ENCODE peak calls at places on chromosomes 2 and 18, in seven cellular contexts. M, X, Z, G, J, R and I are unnamed samples.

GRCh38 chr2:218383892-218384519 is 1.9 kb downstream of the SLC11A1 start:
- DNase-seq in M (no peak), X (no peak), Z (no peak), G (no peak), J (no peak), R (peak), I (no peak)

GRCh38 chr2:145601306-145601925 is 1081.5 kb upstream of the ZEB2 start:
- DNase-seq in M (no peak), X (no peak), Z (no peak), G (no peak), J (no peak), R (no peak), I (no peak)

GRCh38 chr2:96642564-96643350 is at the start of gene FER1L5:
- DNase-seq in M (no peak), X (no peak), Z (no peak), G (peak), J (no peak), R (no peak), I (no peak)

GRCh38 chr2:113342650-113343049 is 63.9 kb upstream of the PAX8 start:
- DNase-seq in M (no peak), X (no peak), Z (no peak), G (no peak), J (no peak), R (peak), I (no peak)

GRCh38 chr2:26612522-26613240 is 28.5 kb downstream of the CIB4 start:
- DNase-seq in M (no peak), X (peak), Z (no peak), G (no peak), J (peak), R (peak), I (no peak)

GRCh38 chr2:73112026-73112912 is 479 bp downstream of the RAB11FIP5 start:
- DNase-seq in M (no peak), X (peak), Z (peak), G (no peak), J (peak), R (peak), I (no peak)

GRCh38 chr18:49048361-49048760 is 97.6 kb upstream of the SMAD7 start:
- DNase-seq in M (no peak), X (no peak), Z (no peak), G (no peak), J (no peak), R (no peak), I (no peak)

GRCh38 chr2:72001937-72002690 is 145.5 kb downstream of the CYP26B1 start:
- DNase-seq in M (no peak), X (no peak), Z (no peak), G (no peak), J (no peak), R (no peak), I (no peak)

GRCh38 chr18:48825101-48825745 is 125.5 kb downstream of the SMAD7 start:
- DNase-seq in M (no peak), X (no peak), Z (peak), G (peak), J (peak), R (peak), I (no peak)

GRCh38 chr2:222907790-222908431 is 47.1 kb downstream of the ACSL3 start:
- DNase-seq in M (no peak), X (no peak), Z (no peak), G (no peak), J (no peak), R (no peak), I (no peak)

GRCh38 chr2:24907106-24907505 is 12.9 kb downstream of the ADCY3 start:
- DNase-seq in M (no peak), X (no peak), Z (no peak), G (no peak), J (no peak), R (no peak), I (no peak)

GRCh38 chr2:68134120-68134519 is 23.6 kb upstream of the PNO1 start:
- DNase-seq in M (no peak), X (no peak), Z (no peak), G (no peak), J (no peak), R (no peak), I (no peak)

GRCh38 chr2:182186132-182186735 is 200.6 kb downstream of the PPP1R1C start:
- DNase-seq in M (peak), X (no peak), Z (no peak), G (no peak), J (no peak), R (no peak), I (no peak)

GRCh38 chr18:42909095-42909494 is 206.4 kb downstream of the RIT2 start:
- DNase-seq in M (no peak), X (no peak), Z (no peak), G (no peak), J (no peak), R (no peak), I (no peak)

GRCh38 chr18:61635901-61636528 is 256.8 kb downstream of the RNF152 start:
- DNase-seq in M (no peak), X (peak), Z (peak), G (peak), J (peak), R (peak), I (no peak)

GRCh38 chr2:233989221-233989620 is 61.3 kb upstream of the SPP2 start:
- DNase-seq in M (no peak), X (no peak), Z (no peak), G (no peak), J (no peak), R (no peak), I (no peak)

GRCh38 chr2:148096012-148096411 is 75.1 kb downstream of the MBD5 start:
- DNase-seq in M (no peak), X (no peak), Z (no peak), G (no peak), J (no peak), R (no peak), I (no peak)

GRCh38 chr18:37381554-37381953 is 184.0 kb downstream of the CELF4 start:
- DNase-seq in M (no peak), X (no peak), Z (no peak), G (no peak), J (no peak), R (no peak), I (no peak)

GRCh38 chr18:56516769-56517168 is 121.6 kb downstream of the TXNL1 start:
- DNase-seq in M (no peak), X (no peak), Z (no peak), G (no peak), J (no peak), R (no peak), I (no peak)

GRCh38 chr2:107349329-107349728 is 463.4 kb upstream of the ST6GAL2 start:
- DNase-seq in M (no peak), X (no peak), Z (no peak), G (no peak), J (no peak), R (no peak), I (no peak)

GRCh38 chr2:120342451-120342850 is 3.5 kb upstream of the INHBB start:
- DNase-seq in M (no peak), X (no peak), Z (no peak), G (no peak), J (no peak), R (no peak), I (no peak)

GRCh38 chr2:152493945-152494528 is 159.1 kb downstream of the FMNL2 start:
- DNase-seq in M (no peak), X (no peak), Z (no peak), G (no peak), J (no peak), R (no peak), I (no peak)

GRCh38 chr18:76209597-76209996 is 285.4 kb downstream of the ZNF516 start:
- DNase-seq in M (no peak), X (no peak), Z (no peak), G (no peak), J (no peak), R (no peak), I (no peak)

GRCh38 chr2:149739171-149739879 is 151.8 kb upstream of the MMADHC start:
- DNase-seq in M (no peak), X (no peak), Z (no peak), G (no peak), J (no peak), R (no peak), I (no peak)

GRCh38 chr18:9092665-9093064 is 9.8 kb upstream of the NDUFV2 start:
- DNase-seq in M (no peak), X (no peak), Z (no peak), G (no peak), J (no peak), R (no peak), I (no peak)

GRCh38 chr2:64202206-64202864 is 58.1 kb upstream of the PELI1 start:
- DNase-seq in M (no peak), X (no peak), Z (no peak), G (no peak), J (no peak), R (no peak), I (no peak)

GRCh38 chr2:155830817-155831579 is 501.5 kb downstream of the NR4A2 start:
- DNase-seq in M (no peak), X (no peak), Z (no peak), G (no peak), J (no peak), R (no peak), I (no peak)

GRCh38 chr2:166944909-166945308 is 56.6 kb downstream of the XIRP2 start:
- DNase-seq in M (no peak), X (no peak), Z (no peak), G (no peak), J (no peak), R (no peak), I (no peak)

GRCh38 chr18:36128907-36129299 is 237 bp downstream of the SLC39A6 start:
- DNase-seq in M (no peak), X (no peak), Z (no peak), G (no peak), J (peak), R (no peak), I (no peak)

GRCh38 chr2:169664978-169665930 is 29.0 kb downstream of the CFAP210 start:
- DNase-seq in M (no peak), X (no peak), Z (no peak), G (no peak), J (no peak), R (no peak), I (no peak)

GRCh38 chr2:31296641-31297287 is 62.8 kb downstream of the EHD3 start:
- DNase-seq in M (no peak), X (no peak), Z (no peak), G (no peak), J (no peak), R (no peak), I (no peak)

GRCh38 chr2:48114256-48114655 is 208.0 kb upstream of the FBXO11 start:
- DNase-seq in M (peak), X (peak), Z (peak), G (no peak), J (no peak), R (peak), I (no peak)

GRCh38 chr2:210546424-210547223 is 9.8 kb upstream of the CPS1 start:
- DNase-seq in M (no peak), X (peak), Z (no peak), G (no peak), J (peak), R (no peak), I (no peak)

GRCh38 chr2:28366496-28367282 is 26.0 kb upstream of the FOSL2 start:
- DNase-seq in M (no peak), X (peak), Z (peak), G (no peak), J (no peak), R (peak), I (no peak)

GRCh38 chr2:127074358-127074757 is 32.6 kb downstream of the BIN1 start:
- DNase-seq in M (no peak), X (no peak), Z (no peak), G (no peak), J (no peak), R (no peak), I (no peak)

GRCh38 chr2:8486141-8486540 is 195.7 kb upstream of the ID2 start:
- DNase-seq in M (no peak), X (no peak), Z (no peak), G (no peak), J (no peak), R (no peak), I (no peak)

GRCh38 chr2:215536476-215536875 is 100.6 kb upstream of the FN1 start:
- DNase-seq in M (no peak), X (no peak), Z (no peak), G (no peak), J (no peak), R (no peak), I (no peak)

GRCh38 chr2:5304640-5305039 is 387.5 kb upstream of the SOX11 start:
- DNase-seq in M (no peak), X (no peak), Z (no peak), G (no peak), J (no peak), R (no peak), I (no peak)

GRCh38 chr2:2876350-2877042 is 501.1 kb downstream of the EIPR1 start:
- DNase-seq in M (no peak), X (no peak), Z (no peak), G (no peak), J (no peak), R (no peak), I (no peak)
- TF ChIP-seq EP300 in M (no peak), X (no peak), Z (no peak), G (no peak), J (no peak), R (no peak), I (no peak)

GRCh38 chr2:16209799-16210198 is 269.4 kb downstream of the MYCN start:
- DNase-seq in M (no peak), X (no peak), Z (no peak), G (no peak), J (no peak), R (no peak), I (no peak)
- H3K27ac ChIP-seq in M (no peak), X (no peak), Z (no peak), G (no peak), J (no peak), R (no peak), I (no peak)

GRCh38 chr2:85430780-85431601 is 12.5 kb downstream of the SH2D6 start:
- DNase-seq in M (no peak), X (no peak), Z (no peak), G (peak), J (no peak), R (no peak), I (no peak)
- H3K4me3 ChIP-seq in M (no peak), X (no peak), Z (no peak), G (no peak), J (no peak), R (no peak), I (no peak)

DNA sequence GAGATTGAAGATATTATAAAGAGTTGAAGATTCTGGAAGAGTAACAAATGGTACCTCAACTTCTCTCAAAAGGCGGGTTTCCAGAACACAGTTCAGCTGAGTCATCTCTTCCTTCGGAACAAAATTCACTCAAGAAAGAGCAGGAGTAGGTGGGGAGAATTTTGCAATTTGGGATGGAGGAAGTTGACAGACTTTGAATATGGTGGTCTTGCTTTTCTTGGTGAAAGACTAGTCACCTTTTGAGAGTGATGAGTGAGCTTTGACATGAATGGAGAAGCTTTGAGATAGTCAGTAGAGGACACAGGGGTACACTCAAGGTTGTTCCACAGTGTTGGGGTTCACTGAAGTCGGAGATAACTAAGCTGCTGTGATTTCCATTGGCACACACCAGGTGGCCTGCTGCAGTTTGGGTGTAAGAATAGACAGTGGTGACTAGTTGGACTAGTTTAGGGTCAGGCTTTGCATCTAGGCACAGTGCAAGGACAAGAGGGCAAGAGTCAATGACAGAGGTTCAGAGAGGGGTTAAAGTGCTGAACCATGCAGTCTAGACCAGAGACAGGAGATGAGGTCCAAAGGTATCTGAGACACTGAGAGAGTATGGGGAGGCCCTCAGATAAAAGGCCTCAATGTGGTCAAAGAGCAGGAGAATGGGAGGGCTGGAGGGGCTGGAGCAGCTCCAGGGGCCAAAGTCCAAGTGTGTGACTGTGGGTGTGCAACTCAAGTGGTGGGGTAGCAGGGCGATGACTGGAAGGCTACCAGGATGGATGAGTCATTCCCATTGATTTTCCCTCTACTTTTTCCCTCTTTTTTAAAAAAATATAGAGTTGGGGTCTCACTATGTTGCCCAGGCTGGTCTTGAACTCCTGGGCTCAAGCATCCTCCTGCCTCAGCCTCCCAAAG is 7.7 kb downstream of the CCL20 start:
- DNase-seq in M (no peak), X (peak), Z (peak), G (no peak), J (no peak), R (no peak), I (no peak)
- TF ChIP-seq EP300 in M (no peak), X (no peak), Z (no peak), G (no peak), J (no peak), R (no peak), I (no peak)